ENCODE peak calls at places on chromosomes 11 and 22, in seven cellular contexts. R, K, O, W, M, N and J are unnamed samples.

GRCh38 chr11:133503776-133504175 is 28.5 kb downstream of the OPCML start:
- DNase-seq in N (no peak), R (no peak), K (no peak), M (no peak), W (no peak), O (no peak), J (no peak)

GRCh38 chr22:44701824-44702478 is at the start of gene PRR5:
- DNase-seq in O (peak; percentile 81), R (peak; percentile 85), K (peak; percentile 68), W (peak; percentile 91), M (peak; percentile 89), N (peak; percentile 55), J (peak; percentile 78)

GRCh38 chr11:35796542-35796941 is 134.0 kb downstream of the TRIM44 start:
- DNase-seq in O (no peak), M (no peak), N (no peak), K (no peak), W (no peak), R (no peak), J (no peak)

GRCh38 chr11:1205121-1205986 is 17.5 kb upstream of the MUC5B start:
- DNase-seq in O (no peak), M (peak; percentile 73), W (peak; percentile 39), N (peak; percentile 8), R (no peak), K (no peak), J (no peak)

GRCh38 chr11:119727523-119728081 is 1.4 kb downstream of the NECTIN1 start:
- DNase-seq in M (no peak), O (no peak), K (no peak), N (no peak), R (peak; percentile 62), W (peak; percentile 88), J (no peak)

GRCh38 chr11:75031224-75031753 is 42.6 kb downstream of the NEU3 start:
- DNase-seq in K (no peak), R (no peak), W (no peak), M (no peak), O (no peak), N (no peak), J (no peak)

GRCh38 chr11:110184974-110185597 is 91.9 kb downstream of the ZC3H12C start:
- DNase-seq in K (no peak), R (no peak), O (no peak), N (peak; percentile 50), W (no peak), M (no peak), J (no peak)

GRCh38 chr11:65571420-65571819 is 918 bp upstream of the FAM89B start:
- DNase-seq in R (no peak), M (no peak), N (no peak), K (no peak), W (no peak), O (no peak), J (no peak)

GRCh38 chr11:45544826-45545225 is 120.6 kb downstream of the CHST1 start:
- DNase-seq in O (no peak), K (no peak), R (no peak), N (no peak), M (no peak), W (no peak), J (no peak)

GRCh38 chr11:89491141-89491690 is at the start of gene NOX4:
- DNase-seq in M (peak; percentile 81), O (no peak), K (peak; percentile 21), R (peak; percentile 68), W (peak; percentile 88), N (peak; percentile 17), J (peak; percentile 12)

GRCh38 chr11:118497831-118498230 is 29.4 kb upstream of the TTC36 start:
- DNase-seq in W (no peak), K (no peak), O (no peak), R (no peak), N (no peak), M (no peak), J (no peak)

GRCh38 chr11:13030857-13031256 is 21.7 kb downstream of the RASSF10 start:
- DNase-seq in R (peak; percentile 58), M (no peak), N (no peak), O (no peak), W (no peak), K (peak; percentile 51), J (no peak)

GRCh38 chr22:47990486-47990885 is 1228.0 kb downstream of the TBC1D22A start:
- DNase-seq in W (no peak), N (no peak), M (no peak), R (no peak), K (no peak), O (no peak), J (no peak)

GRCh38 chr11:121964591-121964990 is 151.4 kb downstream of the BLID start:
- DNase-seq in K (no peak), N (peak; percentile 35), O (no peak), W (no peak), R (peak; percentile 49), M (no peak), J (no peak)

GRCh38 chr11:32890843-32891656 is 1.6 kb upstream of the QSER1 start:
- DNase-seq in O (no peak), R (no peak), M (no peak), K (no peak), W (peak; percentile 79), N (no peak), J (no peak)

GRCh38 chr11:35893796-35894475 is 49.9 kb upstream of the LDLRAD3 start:
- DNase-seq in R (peak; percentile 68), W (no peak), M (no peak), O (no peak), K (no peak), N (peak; percentile 71), J (no peak)

GRCh38 chr11:76552987-76553386 is 108.2 kb downstream of the EMSY start:
- DNase-seq in N (no peak), W (no peak), M (no peak), O (no peak), R (no peak), K (no peak), J (no peak)

GRCh38 chr11:118042126-118042525 is 34.8 kb upstream of the TMPRSS4 start:
- DNase-seq in M (no peak), K (no peak), O (no peak), N (no peak), R (no peak), W (no peak), J (no peak)

GRCh38 chr11:122556605-122557004 is 98.9 kb upstream of the UBASH3B start:
- DNase-seq in M (no peak), R (peak; percentile 52), O (no peak), K (no peak), W (peak; percentile 89), N (no peak), J (no peak)

GRCh38 chr11:113014262-113014661 is 53.0 kb downstream of the NCAM1 start:
- DNase-seq in M (no peak), R (no peak), N (no peak), O (no peak), W (no peak), K (peak; percentile 11), J (no peak)

GRCh38 chr11:58179648-58180047 is 9.2 kb upstream of the OR9Q2 start:
- DNase-seq in W (no peak), M (no peak), O (no peak), R (no peak), K (no peak), N (no peak), J (no peak)

GRCh38 chr11:86588566-86589090 is 83.8 kb downstream of the ME3 start:
- DNase-seq in W (peak; percentile 65), K (peak; percentile 7), N (no peak), O (no peak), M (no peak), R (no peak), J (no peak)

GRCh38 chr11:131534611-131535010 is 164.2 kb downstream of the NTM start:
- DNase-seq in R (no peak), W (no peak), O (no peak), K (no peak), M (no peak), N (no peak), J (no peak)

GRCh38 chr11:69620663-69621290 is 20.2 kb upstream of the CCND1 start:
- DNase-seq in M (peak; percentile 3), O (no peak), K (no peak), R (no peak), W (no peak), N (no peak), J (no peak)

GRCh38 chr11:92180664-92181251 is 43.9 kb upstream of the FAT3 start:
- DNase-seq in M (no peak), N (no peak), K (no peak), O (no peak), W (peak; percentile 62), R (no peak), J (no peak)

GRCh38 chr11:114813216-114813615 is 134.9 kb downstream of the NXPE2 start:
- DNase-seq in N (no peak), O (no peak), K (no peak), W (peak; percentile 43), M (no peak), R (no peak), J (no peak)

GRCh38 chr11:111514216-111515031 is at the start of gene HOATZ:
- DNase-seq in M (no peak), N (no peak), R (no peak), W (peak; percentile 90), O (no peak), K (no peak), J (no peak)

DNA sequence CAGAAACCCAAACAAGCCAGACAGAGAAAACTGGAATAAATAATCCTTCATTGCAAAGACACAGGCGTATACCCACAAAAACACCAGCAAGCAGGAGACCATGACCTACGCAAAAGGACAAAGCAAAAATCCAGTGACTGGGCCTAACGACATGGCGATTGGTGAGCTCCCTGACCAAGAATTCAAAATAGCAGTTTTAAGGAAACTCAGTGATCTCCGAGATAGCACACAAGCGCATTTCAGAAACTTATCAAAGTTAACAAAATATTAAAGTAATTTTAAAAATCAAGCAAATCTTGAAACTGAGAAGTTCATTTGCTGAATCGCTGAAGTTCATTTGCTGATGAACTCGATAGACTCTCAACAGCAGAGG is 27.6 kb downstream of the DBX1 start:
- DNase-seq in M (no peak), R (no peak), K (no peak), N (no peak), O (no peak), W (no peak), J (no peak)
- H3K4me3 ChIP-seq in M (peak overlapping the region; percentile 51), R (no peak overlapping the region), K (peak overlapping the region; percentile 45), N (no peak overlapping the region), O (peak overlapping the region; percentile 50), W (no peak overlapping the region), J (peak overlapping the region; percentile 60)

GRCh38 chr11:125365196-125365931 is 130.7 kb downstream of the FEZ1 start:
- DNase-seq in N (no peak), R (no peak), M (no peak), K (no peak), W (no peak), O (no peak), J (no peak)
- H3K36me3 ChIP-seq in N (no peaks in the 10 kb centered on the region), R (no peaks in the 10 kb centered on the region), M (no peaks in the 10 kb centered on the region), K (no peaks in the 10 kb centered on the region), W (no peaks in the 10 kb centered on the region), O (no peaks in the 10 kb centered on the region), J (no peaks in the 10 kb centered on the region)

GRCh38 chr22:42692239-42693054 is 28.2 kb downstream of the A4GALT start:
- DNase-seq in N (no peak), R (no peak), O (no peak), K (no peak), M (no peak), W (peak; percentile 69), J (no peak)
- TF ChIP-seq CTCF in N (no peak), R (no peak), O (no peak), K (no peak), M (no peak), W (peak; percentile 55), J (no peak)

DNA sequence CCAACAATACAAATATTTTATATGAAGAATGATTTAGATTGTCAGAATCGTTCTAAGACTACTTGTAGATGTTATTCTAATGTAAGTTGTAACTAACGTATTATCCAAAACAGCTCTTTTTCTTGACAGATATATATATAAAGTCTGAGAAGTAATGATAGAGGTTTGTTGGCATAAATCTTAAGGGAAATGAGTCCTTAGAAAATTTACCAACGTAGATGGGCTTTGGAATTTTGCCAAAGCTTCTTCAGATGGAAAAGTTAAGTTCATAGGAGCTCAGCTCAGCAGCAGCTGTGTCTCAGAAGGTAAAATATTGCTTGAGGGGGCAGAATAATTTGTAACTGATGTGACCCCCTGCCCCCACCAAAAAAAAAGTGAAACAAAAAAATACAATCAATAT is 66.7 kb downstream of the BID start:
- DNase-seq in W (no peak), O (no peak), R (no peak), K (no peak), N (no peak), M (no peak), J (no peak)
- H3K4me3 ChIP-seq in W (no peak overlapping the region), O (no peak overlapping the region), R (peak overlapping the region; percentile 22), K (no peak overlapping the region), N (peak overlapping the region; percentile 39), M (peak overlapping the region; percentile 36), J (peak overlapping the region; percentile 42)